ENCODE peak calls at places on chromosomes 3 and 15, in four cellular contexts. One of them, this sample, is unnamed.

GRCh38 chr15:64746356-64746755 is 29.0 kb downstream of the RBPMS2 start:
- DNase-seq in foreskin fibroblast: no peak
- DNase-seq in astrocyte of the cerebellum: no peak
- DNase-seq in epithelial cell of esophagus: no peak
- DNase-seq in this sample: no peak

GRCh38 chr15:28124841-28125240 is 25.7 kb upstream of the OCA2 start:
- DNase-seq in foreskin fibroblast: no peak
- DNase-seq in astrocyte of the cerebellum: no peak
- DNase-seq in epithelial cell of esophagus: no peak
- DNase-seq in this sample: no peak

GRCh38 chr3:184328516-184328915 is 8.9 kb upstream of the FAM131A start:
- DNase-seq in epithelial cell of esophagus: no peak
- DNase-seq in foreskin fibroblast: no peak
- DNase-seq in astrocyte of the cerebellum: no peak
- DNase-seq in this sample: no peak

GRCh38 chr3:69442771-69443197 is 56.9 kb upstream of the FRMD4B start:
- DNase-seq in astrocyte of the cerebellum: no peak
- DNase-seq in foreskin fibroblast: no peak
- DNase-seq in epithelial cell of esophagus: no peak
- DNase-seq in this sample: no peak

GRCh38 chr15:60585743-60586708 is 107.1 kb upstream of the ICE2 start:
- DNase-seq in epithelial cell of esophagus: peak; percentile 77
- DNase-seq in foreskin fibroblast: peak; percentile 51
- DNase-seq in astrocyte of the cerebellum: peak; percentile 48
- DNase-seq in this sample: peak; percentile 23

GRCh38 chr3:100540791-100541334 is 48.4 kb downstream of the TMEM45A start:
- DNase-seq in epithelial cell of esophagus: no peak
- DNase-seq in astrocyte of the cerebellum: no peak
- DNase-seq in foreskin fibroblast: no peak
- DNase-seq in this sample: no peak

GRCh38 chr3:99686955-99687612 is 48.7 kb downstream of the COL8A1 start:
- DNase-seq in epithelial cell of esophagus: peak; percentile 72
- DNase-seq in foreskin fibroblast: peak; percentile 46
- DNase-seq in astrocyte of the cerebellum: peak; percentile 53
- DNase-seq in this sample: no peak

GRCh38 chr3:122233109-122233952 is 49.9 kb downstream of the CASR start:
- DNase-seq in foreskin fibroblast: no peak
- DNase-seq in epithelial cell of esophagus: no peak
- DNase-seq in astrocyte of the cerebellum: no peak
- DNase-seq in this sample: no peak

GRCh38 chr15:63381301-63382192 is at the start of gene CA12:
- DNase-seq in foreskin fibroblast: peak; percentile 62
- DNase-seq in epithelial cell of esophagus: peak; percentile 76
- DNase-seq in astrocyte of the cerebellum: no peak
- DNase-seq in this sample: no peak

GRCh38 chr15:29093696-29094343 is 175.8 kb downstream of the NSMCE3 start:
- DNase-seq in foreskin fibroblast: no peak
- DNase-seq in epithelial cell of esophagus: no peak
- DNase-seq in astrocyte of the cerebellum: no peak
- DNase-seq in this sample: no peak

GRCh38 chr15:25182736-25183445 is 228.1 kb downstream of the SNRPN start:
- DNase-seq in astrocyte of the cerebellum: no peak
- DNase-seq in epithelial cell of esophagus: no peak
- DNase-seq in foreskin fibroblast: no peak
- DNase-seq in this sample: no peak

GRCh38 chr3:183116051-183116614 is 16.8 kb upstream of the MCCC1 start:
- DNase-seq in foreskin fibroblast: no peak
- DNase-seq in epithelial cell of esophagus: peak; percentile 44
- DNase-seq in astrocyte of the cerebellum: no peak
- DNase-seq in this sample: no peak

GRCh38 chr15:49627407-49627877 is 6.6 kb downstream of the DTWD1 start:
- DNase-seq in epithelial cell of esophagus: peak; percentile 82
- DNase-seq in astrocyte of the cerebellum: peak; percentile 50
- DNase-seq in foreskin fibroblast: peak; percentile 64
- DNase-seq in this sample: peak; percentile 65

GRCh38 chr3:187430576-187430975 is 62.4 kb downstream of the RTP4 start:
- DNase-seq in epithelial cell of esophagus: no peak
- DNase-seq in astrocyte of the cerebellum: no peak
- DNase-seq in foreskin fibroblast: no peak
- DNase-seq in this sample: no peak
- TF ChIP-seq CTCF in epithelial cell of esophagus: no peak
- TF ChIP-seq CTCF in astrocyte of the cerebellum: no peak
- TF ChIP-seq CTCF in foreskin fibroblast: peak; percentile 19
- TF ChIP-seq CTCF in this sample: peak; percentile 8

DNA sequence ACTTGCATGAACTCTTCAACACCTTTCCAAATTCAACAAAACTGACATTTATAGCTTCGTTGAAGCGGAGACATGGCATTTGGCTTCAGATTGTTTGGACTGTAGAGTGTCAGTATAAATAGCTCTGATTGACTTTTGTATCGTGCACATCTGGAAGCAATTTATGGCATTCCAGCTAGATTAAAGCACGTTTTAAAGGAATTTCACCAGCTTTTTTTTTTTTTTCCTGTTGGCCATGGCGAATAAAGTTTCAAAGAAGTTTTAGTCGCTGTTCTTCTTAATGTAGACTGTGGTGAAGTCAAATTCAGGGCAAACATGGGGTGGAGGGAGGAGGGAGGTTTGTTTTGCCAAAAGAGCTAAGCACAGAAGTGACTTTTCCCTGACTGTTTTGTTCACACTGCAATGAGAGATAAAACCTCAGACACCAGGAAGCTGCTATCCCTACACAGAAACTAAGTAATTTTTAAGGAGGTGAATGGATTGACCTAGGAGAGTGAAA is 391.0 kb upstream of the RARB start:
- DNase-seq in epithelial cell of esophagus: no peak
- DNase-seq in astrocyte of the cerebellum: peak; percentile 76
- DNase-seq in foreskin fibroblast: peak; percentile 2
- DNase-seq in this sample: no peak
- H3K4me3 ChIP-seq in epithelial cell of esophagus: no peak overlapping the region
- H3K4me3 ChIP-seq in astrocyte of the cerebellum: no peak overlapping the region
- H3K4me3 ChIP-seq in foreskin fibroblast: no peak overlapping the region
- H3K4me3 ChIP-seq in this sample: no peak overlapping the region

GRCh38 chr3:158260392-158260791 is 150.5 kb downstream of the RSRC1 start:
- DNase-seq in astrocyte of the cerebellum: no peak
- DNase-seq in foreskin fibroblast: no peak
- DNase-seq in epithelial cell of esophagus: peak; percentile 24
- DNase-seq in this sample: no peak

GRCh38 chr3:158258619-158259018 is 148.7 kb downstream of the RSRC1 start:
- DNase-seq in astrocyte of the cerebellum: no peak
- DNase-seq in epithelial cell of esophagus: no peak
- DNase-seq in foreskin fibroblast: no peak
- DNase-seq in this sample: no peak

GRCh38 chr3:158264894-158265293 is 155.0 kb downstream of the RSRC1 start:
- DNase-seq in astrocyte of the cerebellum: no peak
- DNase-seq in epithelial cell of esophagus: no peak
- DNase-seq in foreskin fibroblast: no peak
- DNase-seq in this sample: no peak

GRCh38 chr3:158267015-158267414 is 157.1 kb downstream of the RSRC1 start:
- DNase-seq in epithelial cell of esophagus: no peak
- DNase-seq in foreskin fibroblast: no peak
- DNase-seq in astrocyte of the cerebellum: no peak
- DNase-seq in this sample: no peak

DNA sequence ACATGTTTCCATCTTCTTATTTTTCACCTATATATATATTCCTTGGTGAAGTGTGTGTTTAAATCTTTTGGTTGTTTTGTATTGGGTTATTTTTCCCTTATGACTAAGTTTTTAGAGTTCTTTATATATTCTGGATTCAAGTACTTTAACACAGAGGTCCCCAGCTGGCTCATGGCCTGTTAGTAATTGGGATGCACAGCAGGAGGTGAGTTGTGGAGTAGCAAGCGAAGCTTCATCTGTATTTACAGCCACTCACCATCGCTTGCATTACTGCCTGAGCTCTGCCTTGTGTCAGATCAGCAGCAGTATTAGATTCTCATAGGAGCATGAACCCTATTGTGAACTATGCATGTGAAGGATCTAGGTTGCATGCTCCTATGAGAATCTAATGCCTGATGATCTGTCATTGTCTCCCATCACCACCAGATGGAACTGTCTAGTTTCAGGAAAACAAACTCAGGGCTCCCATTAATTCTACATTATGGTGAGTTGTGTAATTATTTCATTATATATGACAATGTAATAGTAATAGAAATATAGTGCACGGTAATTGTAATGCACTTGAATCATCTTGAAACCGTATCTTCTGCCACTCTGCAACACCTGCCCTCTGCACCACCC is 151.6 kb downstream of the RSRC1 start:
- DNase-seq in foreskin fibroblast: no peak
- DNase-seq in epithelial cell of esophagus: peak; percentile 32
- DNase-seq in astrocyte of the cerebellum: no peak
- DNase-seq in this sample: no peak
- TF ChIP-seq CTCF in foreskin fibroblast: peak; percentile 6
- TF ChIP-seq CTCF in epithelial cell of esophagus: peak; percentile 30
- TF ChIP-seq CTCF in astrocyte of the cerebellum: no peak
- TF ChIP-seq CTCF in this sample: no peak

GRCh38 chr15:36880913-36881290 is 219.4 kb downstream of the MEIS2 start:
- DNase-seq in foreskin fibroblast: no peak
- DNase-seq in epithelial cell of esophagus: no peak
- DNase-seq in astrocyte of the cerebellum: no peak
- DNase-seq in this sample: no peak
- H3K4me3 ChIP-seq in foreskin fibroblast: no peak overlapping the region
- H3K4me3 ChIP-seq in epithelial cell of esophagus: no peak overlapping the region
- H3K4me3 ChIP-seq in astrocyte of the cerebellum: no peak overlapping the region
- H3K4me3 ChIP-seq in this sample: no peak overlapping the region

GRCh38 chr3:129609591-129610169 is 3.2 kb upstream of the PLXND1 start:
- DNase-seq in foreskin fibroblast: no peak
- DNase-seq in epithelial cell of esophagus: no peak
- DNase-seq in astrocyte of the cerebellum: no peak
- DNase-seq in this sample: no peak
- TF ChIP-seq CTCF in foreskin fibroblast: no peak
- TF ChIP-seq CTCF in epithelial cell of esophagus: no peak
- TF ChIP-seq CTCF in astrocyte of the cerebellum: no peak
- TF ChIP-seq CTCF in this sample: no peak

GRCh38 chr15:55283295-55284147 is 6.1 kb downstream of the RAB27A start:
- DNase-seq in foreskin fibroblast: no peak
- DNase-seq in astrocyte of the cerebellum: no peak
- DNase-seq in epithelial cell of esophagus: no peak
- DNase-seq in this sample: no peak
- H3K4me3 ChIP-seq in foreskin fibroblast: no peak overlapping the region
- H3K4me3 ChIP-seq in astrocyte of the cerebellum: no peak overlapping the region
- H3K4me3 ChIP-seq in epithelial cell of esophagus: no peak overlapping the region
- H3K4me3 ChIP-seq in this sample: no peak overlapping the region

This sample was measured in kidney epithelial cell.